ENCODE peak calls at places on chromosome 4, in six cellular contexts. One of them, this sample, is unnamed.

GRCh38 chr4:76856183-76856969 is 41.6 kb downstream of the SOWAHB start:
- DNase-seq in midbrain: peak
- DNase-seq in CD4-positive, alpha-beta T cell: no peak
- DNase-seq in breast epithelium: no peak
- DNase-seq in kidney tubule cell: peak
- DNase-seq in adrenal gland: no peak
- DNase-seq in this sample: no peak

GRCh38 chr4:152161676-152162330 is 374.1 kb downstream of the FBXW7 start:
- DNase-seq in midbrain: no peak
- DNase-seq in CD4-positive, alpha-beta T cell: no peak
- DNase-seq in breast epithelium: no peak
- DNase-seq in kidney tubule cell: no peak
- DNase-seq in adrenal gland: no peak
- DNase-seq in this sample: no peak

GRCh38 chr4:41877020-41877796 is 58.0 kb upstream of the TMEM33 start:
- DNase-seq in midbrain: no peak
- DNase-seq in CD4-positive, alpha-beta T cell: no peak
- DNase-seq in breast epithelium: no peak
- DNase-seq in kidney tubule cell: no peak
- DNase-seq in adrenal gland: no peak
- DNase-seq in this sample: no peak

GRCh38 chr4:157509286-157509685 is 288.8 kb downstream of the GRIA2 start:
- DNase-seq in midbrain: no peak
- DNase-seq in CD4-positive, alpha-beta T cell: no peak
- DNase-seq in breast epithelium: no peak
- DNase-seq in kidney tubule cell: no peak
- DNase-seq in adrenal gland: no peak
- DNase-seq in this sample: no peak

GRCh38 chr4:11628093-11628725 is 199.5 kb upstream of the HS3ST1 start:
- DNase-seq in midbrain: no peak
- DNase-seq in CD4-positive, alpha-beta T cell: no peak
- DNase-seq in breast epithelium: no peak
- DNase-seq in kidney tubule cell: peak
- DNase-seq in adrenal gland: no peak
- DNase-seq in this sample: no peak

GRCh38 chr4:155174668-155175067 is 33.8 kb upstream of the NPY2R start:
- DNase-seq in midbrain: no peak
- DNase-seq in CD4-positive, alpha-beta T cell: no peak
- DNase-seq in breast epithelium: no peak
- DNase-seq in kidney tubule cell: no peak
- DNase-seq in adrenal gland: no peak
- DNase-seq in this sample: no peak

GRCh38 chr4:152162331-152162697 is 373.6 kb downstream of the FBXW7 start:
- DNase-seq in midbrain: no peak
- DNase-seq in CD4-positive, alpha-beta T cell: no peak
- DNase-seq in breast epithelium: no peak
- DNase-seq in kidney tubule cell: no peak
- DNase-seq in adrenal gland: peak
- DNase-seq in this sample: no peak

GRCh38 chr4:157447195-157447594 is 226.7 kb downstream of the GRIA2 start:
- DNase-seq in midbrain: no peak
- DNase-seq in CD4-positive, alpha-beta T cell: no peak
- DNase-seq in breast epithelium: no peak
- DNase-seq in kidney tubule cell: no peak
- DNase-seq in adrenal gland: no peak
- DNase-seq in this sample: no peak

GRCh38 chr4:38365748-38366310 is 298.2 kb upstream of the KLF3 start:
- DNase-seq in midbrain: no peak
- DNase-seq in CD4-positive, alpha-beta T cell: no peak
- DNase-seq in breast epithelium: no peak
- DNase-seq in kidney tubule cell: no peak
- DNase-seq in adrenal gland: no peak
- DNase-seq in this sample: no peak

GRCh38 chr4:41213563-41214157 is 682 bp downstream of the APBB2 start:
- DNase-seq in midbrain: no peak
- DNase-seq in CD4-positive, alpha-beta T cell: no peak
- DNase-seq in breast epithelium: no peak
- DNase-seq in kidney tubule cell: peak
- DNase-seq in adrenal gland: peak
- DNase-seq in this sample: no peak

GRCh38 chr4:39568805-39569204 is 41.6 kb upstream of the UGDH start:
- DNase-seq in midbrain: no peak
- DNase-seq in CD4-positive, alpha-beta T cell: no peak
- DNase-seq in breast epithelium: no peak
- DNase-seq in kidney tubule cell: peak
- DNase-seq in adrenal gland: no peak
- DNase-seq in this sample: no peak

GRCh38 chr4:71415491-71415890 is 76.7 kb downstream of the SLC4A4 start:
- DNase-seq in midbrain: no peak
- DNase-seq in CD4-positive, alpha-beta T cell: no peak
- DNase-seq in breast epithelium: no peak
- DNase-seq in kidney tubule cell: peak
- DNase-seq in adrenal gland: no peak
- DNase-seq in this sample: no peak

GRCh38 chr4:108834167-108834566 is 71.3 kb upstream of the ETNPPL start:
- DNase-seq in midbrain: no peak
- DNase-seq in CD4-positive, alpha-beta T cell: no peak
- DNase-seq in breast epithelium: no peak
- DNase-seq in kidney tubule cell: peak
- DNase-seq in adrenal gland: no peak
- DNase-seq in this sample: no peak

GRCh38 chr4:57369446-57369845 is 259.3 kb upstream of the IGFBP7 start:
- DNase-seq in midbrain: no peak
- DNase-seq in CD4-positive, alpha-beta T cell: no peak
- DNase-seq in breast epithelium: no peak
- DNase-seq in kidney tubule cell: no peak
- DNase-seq in adrenal gland: no peak
- DNase-seq in this sample: no peak

GRCh38 chr4:79576480-79576803 is 168.4 kb upstream of the GK2 start:
- DNase-seq in midbrain: peak
- DNase-seq in CD4-positive, alpha-beta T cell: no peak
- DNase-seq in breast epithelium: no peak
- DNase-seq in kidney tubule cell: peak
- DNase-seq in adrenal gland: no peak
- DNase-seq in this sample: peak

GRCh38 chr4:51906167-51906647 is 63.3 kb downstream of the DCUN1D4 start:
- DNase-seq in midbrain: no peak
- DNase-seq in CD4-positive, alpha-beta T cell: no peak
- DNase-seq in breast epithelium: no peak
- DNase-seq in kidney tubule cell: peak
- DNase-seq in adrenal gland: no peak
- DNase-seq in this sample: no peak

GRCh38 chr4:182730791-182731190 is 186.4 kb downstream of the DCTD start:
- DNase-seq in midbrain: no peak
- DNase-seq in CD4-positive, alpha-beta T cell: no peak
- DNase-seq in breast epithelium: no peak
- DNase-seq in kidney tubule cell: no peak
- DNase-seq in adrenal gland: no peak
- DNase-seq in this sample: no peak

GRCh38 chr4:3771932-3772495 is 5.8 kb downstream of the ADRA2C start:
- DNase-seq in midbrain: no peak
- DNase-seq in CD4-positive, alpha-beta T cell: no peak
- DNase-seq in breast epithelium: no peak
- DNase-seq in kidney tubule cell: no peak
- DNase-seq in adrenal gland: no peak
- DNase-seq in this sample: no peak

GRCh38 chr4:84503495-84504437 is 4.7 kb upstream of the NKX6-1 start:
- DNase-seq in midbrain: peak
- DNase-seq in CD4-positive, alpha-beta T cell: no peak
- DNase-seq in breast epithelium: no peak
- DNase-seq in kidney tubule cell: peak
- DNase-seq in adrenal gland: no peak
- DNase-seq in this sample: peak

GRCh38 chr4:1187182-1187581 is 14.8 kb upstream of the SPON2 start:
- DNase-seq in midbrain: no peak
- DNase-seq in CD4-positive, alpha-beta T cell: no peak
- DNase-seq in breast epithelium: no peak
- DNase-seq in kidney tubule cell: peak
- DNase-seq in adrenal gland: no peak
- DNase-seq in this sample: no peak